ENCODE peak calls at places on chromosomes 7 and 10, in ten cellular contexts. M is amniotic stem cell; S is hypothalamus; O is effector CD4-positive, alpha-beta T cell; Q is CD4-positive, alpha-beta memory T cell; V is kidney glomerular epithelial cell; J is Kasumi-1; L is stimulated activated CD8-positive, alpha-beta memory T cell treated with anti-CD3 and anti-CD28 coated beads, Interleukin-15, amount 100 ng/mL, for 4 hours; K is stomach; C is GM13976. R is an unnamed sample.

GRCh38 chr7:119783799-119784198 is 489.2 kb upstream of the KCND2 start:
- DNase-seq in O (no peak), V (peak), C (no peak), Q (no peak), M (no peak), K (peak), J (no peak), L (no peak), S (no peak), R (peak)

GRCh38 chr7:144134116-144134515 is 11.1 kb downstream of the OR2A14 start:
- DNase-seq in V (no peak), S (no peak), O (no peak), C (no peak), Q (no peak), K (no peak), J (no peak), M (no peak), L (no peak), R (no peak)

GRCh38 chr7:129238546-129238945 is 13.7 kb downstream of the AHCYL2 start:
- DNase-seq in M (no peak), C (no peak), K (no peak), S (no peak), V (no peak), L (no peak), Q (no peak), O (no peak), J (no peak), R (no peak)

GRCh38 chr10:88642254-88642653 is 22.0 kb upstream of the LIPF start:
- DNase-seq in C (no peak), K (no peak), M (no peak), Q (no peak), S (no peak), J (no peak), O (no peak), V (no peak), L (no peak), R (no peak)

GRCh38 chr10:73218466-73219191 is 28.4 kb downstream of the DNAJC9 start:
- DNase-seq in S (no peak), K (no peak), V (no peak), M (no peak), C (no peak), O (no peak), J (peak), Q (no peak), L (no peak), R (peak)

GRCh38 chr10:109992485-109992884 is 15.3 kb upstream of the ADD3 start:
- DNase-seq in O (no peak), M (peak), K (no peak), V (no peak), J (no peak), Q (no peak), S (no peak), C (no peak), L (no peak), R (peak)

GRCh38 chr7:112104153-112104552 is 102.0 kb downstream of the DOCK4 start:
- DNase-seq in K (no peak), O (no peak), V (no peak), M (no peak), C (no peak), L (no peak), Q (no peak), J (no peak), S (no peak), R (peak)

GRCh38 chr10:23110722-23111660 is 15.6 kb downstream of the MSRB2 start:
- DNase-seq in S (no peak), O (no peak), Q (no peak), V (no peak), M (no peak), C (no peak), J (no peak), K (no peak), L (no peak), R (no peak)

GRCh38 chr10:6217621-6218020 is 14.9 kb downstream of the PFKFB3 start:
- DNase-seq in L (no peak), Q (no peak), J (no peak), O (no peak), K (no peak), S (no peak), C (no peak), M (no peak), V (no peak), R (no peak)

GRCh38 chr10:77909021-77909754 is 17.4 kb downstream of the DLG5 start:
- DNase-seq in J (no peak), C (no peak), K (no peak), O (no peak), S (no peak), M (no peak), V (no peak), L (no peak), Q (no peak), R (no peak)

GRCh38 chr7:157932498-157933218 is 595.9 kb downstream of the DNAJB6 start:
- DNase-seq in O (no peak), S (no peak), L (no peak), K (no peak), V (no peak), M (no peak), Q (no peak), J (no peak), C (no peak), R (no peak)

GRCh38 chr10:58896229-58896628 is 280.2 kb upstream of the PHYHIPL start:
- DNase-seq in K (no peak), O (no peak), Q (no peak), J (no peak), V (no peak), L (no peak), C (no peak), M (no peak), S (no peak), R (no peak)

GRCh38 chr10:87657370-87657769 is 2.3 kb upstream of the PAPSS2 start:
- DNase-seq in S (no peak), M (no peak), K (peak), C (no peak), O (no peak), V (peak), L (no peak), Q (no peak), J (no peak), R (peak)

GRCh38 chr7:22127835-22128527 is 182.3 kb upstream of the CDCA7L start:
- DNase-seq in J (no peak), O (no peak), L (no peak), K (no peak), C (no peak), Q (no peak), V (no peak), M (no peak), S (no peak), R (no peak)

GRCh38 chr7:98354511-98355249 is 46.2 kb downstream of the BAIAP2L1 start:
- DNase-seq in J (no peak), O (no peak), L (no peak), K (peak), Q (no peak), V (peak), C (no peak), S (no peak), M (peak), R (peak)

GRCh38 chr10:67668448-67668847 is 27.5 kb downstream of the CTNNA3 start:
- DNase-seq in Q (no peak), J (no peak), C (no peak), M (no peak), L (no peak), K (no peak), S (no peak), O (no peak), V (no peak), R (peak)

GRCh38 chr10:33331020-33331557 is 3.4 kb downstream of the NRP1 start:
- DNase-seq in L (no peak), M (no peak), Q (no peak), K (no peak), C (no peak), O (no peak), V (no peak), S (no peak), J (no peak), R (no peak)

GRCh38 chr7:10708447-10708846 is 265.2 kb upstream of the PHF14 start:
- DNase-seq in Q (no peak), M (no peak), O (no peak), S (no peak), C (no peak), J (peak), V (no peak), K (no peak), L (no peak), R (no peak)

GRCh38 chr10:73887038-73888015 is 13.0 kb upstream of the CAMK2G start:
- DNase-seq in K (peak), Q (no peak), V (peak), J (no peak), O (no peak), S (peak), M (peak), L (no peak), C (no peak), R (peak)

GRCh38 chr7:27948856-27949255 is 208.9 kb downstream of the TAX1BP1 start:
- DNase-seq in M (no peak), V (no peak), Q (no peak), L (no peak), C (no peak), K (no peak), J (no peak), O (no peak), S (no peak), R (no peak)

GRCh38 chr7:46680147-46680546 is 759.1 kb upstream of the IGFBP3 start:
- DNase-seq in J (no peak), L (no peak), C (peak), O (no peak), K (no peak), Q (no peak), V (peak), M (no peak), S (no peak), R (peak)

GRCh38 chr10:110522365-110522988 is 24.8 kb downstream of the DUSP5 start:
- DNase-seq in M (no peak), S (no peak), L (no peak), J (no peak), V (peak), K (no peak), Q (no peak), C (no peak), O (no peak), R (peak)

GRCh38 chr10:71748671-71749191 is 24.6 kb downstream of the VSIR start:
- DNase-seq in Q (peak), V (no peak), S (peak), J (peak), K (peak), M (no peak), C (peak), O (peak), L (no peak), R (no peak)

GRCh38 chr7:99165816-99166215 is 21.9 kb upstream of the SMURF1 start:
- DNase-seq in K (no peak), L (no peak), O (no peak), M (no peak), V (no peak), C (no peak), J (no peak), Q (no peak), S (no peak), R (no peak)

GRCh38 chr10:113347508-113347907 is 205.3 kb upstream of the HABP2 start:
- DNase-seq in M (no peak), S (peak), C (no peak), V (no peak), Q (no peak), L (no peak), O (no peak), J (no peak), K (peak), R (no peak)

GRCh38 chr7:150803161-150803860 is 2.7 kb downstream of the TMEM176A start:
- DNase-seq in V (no peak), M (no peak), S (no peak), L (no peak), O (no peak), J (no peak), Q (no peak), C (no peak), K (no peak), R (no peak)

GRCh38 chr10:102919237-102919959 is 1.3 kb downstream of the CNNM2 start:
- DNase-seq in L (no peak), S (peak), C (peak), O (no peak), Q (no peak), K (peak), M (no peak), V (no peak), J (no peak), R (no peak)

GRCh38 chr7:5477723-5478531 is 54.3 kb upstream of the TNRC18 start:
- DNase-seq in J (peak), S (peak), K (no peak), V (no peak), O (no peak), Q (no peak), C (no peak), L (no peak), M (no peak), R (no peak)

GRCh38 chr10:75422913-75423312 is 8.5 kb upstream of the LRMDA start:
- DNase-seq in S (no peak), L (no peak), V (no peak), J (no peak), K (no peak), M (no peak), Q (no peak), O (no peak), C (no peak), R (no peak)

GRCh38 chr7:21923663-21924062 is 22.0 kb downstream of the CDCA7L start:
- DNase-seq in M (no peak), L (no peak), O (no peak), Q (no peak), J (no peak), V (no peak), C (no peak), K (no peak), S (no peak), R (peak)

GRCh38 chr7:132225216-132226030 is 350.8 kb downstream of the PLXNA4 start:
- DNase-seq in M (no peak), C (no peak), Q (no peak), L (no peak), J (no peak), O (no peak), K (peak), S (no peak), V (no peak), R (no peak)

R was measured in iris pigment epithelial cell.